ENCODE peak calls at places on chromosomes 7 and 10, in nine cellular contexts. One of them, this sample, is unnamed.
A peak's percentile ranks its signal among the peaks of the same experiment; 100 is the strongest.

GRCh38 chr10:15624405-15625191 is 95.1 kb downstream of the ITGA8 start:
- DNase-seq in left cardiac atrium: no peak
- DNase-seq in NCI-H1092: no peak
- DNase-seq in SW480: no peak
- DNase-seq in DMS79: no peak
- DNase-seq in nucleus accumbens: no peak
- DNase-seq in stimulated activated CD4-positive, alpha-beta T cell treated with anti-CD3 and anti-CD28 coated beads, Interleukin-15, amount 100 ng/mL, for 1 hour: no peak
- DNase-seq in Peyer's patch: no peak
- DNase-seq in WTC11: no peak
- DNase-seq in this sample: no peak

GRCh38 chr10:5497289-5497688 is 2.1 kb downstream of the CALML5 start:
- DNase-seq in left cardiac atrium: no peak
- DNase-seq in NCI-H1092: no peak
- DNase-seq in SW480: no peak
- DNase-seq in DMS79: no peak
- DNase-seq in nucleus accumbens: no peak
- DNase-seq in stimulated activated CD4-positive, alpha-beta T cell treated with anti-CD3 and anti-CD28 coated beads, Interleukin-15, amount 100 ng/mL, for 1 hour: no peak
- DNase-seq in Peyer's patch: no peak
- DNase-seq in WTC11: no peak
- DNase-seq in this sample: no peak

GRCh38 chr7:91265693-91266066 is 1.4 kb downstream of the FZD1 start:
- DNase-seq in left cardiac atrium: peak; percentile 35
- DNase-seq in NCI-H1092: no peak
- DNase-seq in SW480: no peak
- DNase-seq in DMS79: peak; percentile 34
- DNase-seq in nucleus accumbens: no peak
- DNase-seq in stimulated activated CD4-positive, alpha-beta T cell treated with anti-CD3 and anti-CD28 coated beads, Interleukin-15, amount 100 ng/mL, for 1 hour: no peak
- DNase-seq in Peyer's patch: no peak
- DNase-seq in WTC11: peak; percentile 18
- DNase-seq in this sample: no peak

GRCh38 chr10:97713828-97714400 is 384 bp downstream of the MARVELD1 start:
- DNase-seq in left cardiac atrium: peak; percentile 76
- DNase-seq in NCI-H1092: peak; percentile 40
- DNase-seq in SW480: peak; percentile 78
- DNase-seq in DMS79: peak; percentile 9
- DNase-seq in nucleus accumbens: no peak
- DNase-seq in stimulated activated CD4-positive, alpha-beta T cell treated with anti-CD3 and anti-CD28 coated beads, Interleukin-15, amount 100 ng/mL, for 1 hour: peak; percentile 35
- DNase-seq in Peyer's patch: peak; percentile 84
- DNase-seq in WTC11: peak; percentile 67
- DNase-seq in this sample: no peak

GRCh38 chr7:116499168-116500070 is at the start of gene CAV2:
- DNase-seq in left cardiac atrium: peak; percentile 84
- DNase-seq in NCI-H1092: no peak
- DNase-seq in SW480: peak; percentile 83
- DNase-seq in DMS79: no peak
- DNase-seq in nucleus accumbens: no peak
- DNase-seq in stimulated activated CD4-positive, alpha-beta T cell treated with anti-CD3 and anti-CD28 coated beads, Interleukin-15, amount 100 ng/mL, for 1 hour: no peak
- DNase-seq in Peyer's patch: peak; percentile 82
- DNase-seq in WTC11: peak; percentile 51
- DNase-seq in this sample: no peak

GRCh38 chr7:18087031-18087686 is 59.5 kb upstream of the PRPS1L1 start:
- DNase-seq in left cardiac atrium: peak; percentile 18
- DNase-seq in NCI-H1092: peak; percentile 59
- DNase-seq in SW480: no peak
- DNase-seq in DMS79: peak; percentile 23
- DNase-seq in nucleus accumbens: no peak
- DNase-seq in stimulated activated CD4-positive, alpha-beta T cell treated with anti-CD3 and anti-CD28 coated beads, Interleukin-15, amount 100 ng/mL, for 1 hour: no peak
- DNase-seq in Peyer's patch: no peak
- DNase-seq in WTC11: peak; percentile 42
- DNase-seq in this sample: no peak

GRCh38 chr10:59587083-59587755 is 122.4 kb downstream of the SLC16A9 start:
- DNase-seq in left cardiac atrium: no peak
- DNase-seq in NCI-H1092: no peak
- DNase-seq in SW480: no peak
- DNase-seq in DMS79: no peak
- DNase-seq in nucleus accumbens: no peak
- DNase-seq in stimulated activated CD4-positive, alpha-beta T cell treated with anti-CD3 and anti-CD28 coated beads, Interleukin-15, amount 100 ng/mL, for 1 hour: no peak
- DNase-seq in Peyer's patch: no peak
- DNase-seq in WTC11: no peak
- DNase-seq in this sample: no peak

GRCh38 chr7:128361463-128362441 is at the start of gene PRRT4:
- DNase-seq in left cardiac atrium: peak; percentile 53
- DNase-seq in NCI-H1092: no peak
- DNase-seq in SW480: peak; percentile 52
- DNase-seq in DMS79: no peak
- DNase-seq in nucleus accumbens: no peak
- DNase-seq in stimulated activated CD4-positive, alpha-beta T cell treated with anti-CD3 and anti-CD28 coated beads, Interleukin-15, amount 100 ng/mL, for 1 hour: no peak
- DNase-seq in Peyer's patch: no peak
- DNase-seq in WTC11: peak; percentile 38
- DNase-seq in this sample: no peak

GRCh38 chr10:113987805-113988204 is 55.9 kb upstream of the ADRB1 start:
- DNase-seq in left cardiac atrium: peak; percentile 59
- DNase-seq in NCI-H1092: no peak
- DNase-seq in SW480: peak; percentile 44
- DNase-seq in DMS79: no peak
- DNase-seq in nucleus accumbens: no peak
- DNase-seq in stimulated activated CD4-positive, alpha-beta T cell treated with anti-CD3 and anti-CD28 coated beads, Interleukin-15, amount 100 ng/mL, for 1 hour: no peak
- DNase-seq in Peyer's patch: no peak
- DNase-seq in WTC11: no peak
- DNase-seq in this sample: no peak

GRCh38 chr10:107011992-107012391 is 152.5 kb downstream of the SORCS1 start:
- DNase-seq in left cardiac atrium: no peak
- DNase-seq in NCI-H1092: no peak
- DNase-seq in SW480: no peak
- DNase-seq in DMS79: no peak
- DNase-seq in nucleus accumbens: no peak
- DNase-seq in stimulated activated CD4-positive, alpha-beta T cell treated with anti-CD3 and anti-CD28 coated beads, Interleukin-15, amount 100 ng/mL, for 1 hour: no peak
- DNase-seq in Peyer's patch: no peak
- DNase-seq in WTC11: no peak
- DNase-seq in this sample: no peak

GRCh38 chr7:1387261-1387660 is 72.0 kb downstream of the MICALL2 start:
- DNase-seq in left cardiac atrium: no peak
- DNase-seq in NCI-H1092: no peak
- DNase-seq in SW480: no peak
- DNase-seq in DMS79: no peak
- DNase-seq in nucleus accumbens: no peak
- DNase-seq in stimulated activated CD4-positive, alpha-beta T cell treated with anti-CD3 and anti-CD28 coated beads, Interleukin-15, amount 100 ng/mL, for 1 hour: no peak
- DNase-seq in Peyer's patch: no peak
- DNase-seq in WTC11: no peak
- DNase-seq in this sample: no peak